ENCODE peak calls at places on chromosome 5, in nine cellular contexts. One of them, this sample, is unnamed.

GRCh38 chr5:123303802-123304201 is 119.4 kb downstream of the CEP120 start:
- DNase-seq in AML-193: no peak
- DNase-seq in WTC11: no peak
- DNase-seq in pons: no peak
- DNase-seq in MCF 10A: no peak
- DNase-seq in small intestine: no peak
- DNase-seq in heart left ventricle: no peak
- DNase-seq in activated gamma-delta T cell treated with anti-CD3 and anti-CD28 coated beads, Interleukin-2, amount 50 U/mL, for 16 hours: no peak
- DNase-seq in NCI-H1048: no peak
- DNase-seq in this sample: no peak

GRCh38 chr5:14156611-14157493 is 13.7 kb downstream of the TRIO start:
- DNase-seq in AML-193: no peak
- DNase-seq in WTC11: no peak
- DNase-seq in pons: no peak
- DNase-seq in MCF 10A: peak
- DNase-seq in small intestine: no peak
- DNase-seq in heart left ventricle: no peak
- DNase-seq in activated gamma-delta T cell treated with anti-CD3 and anti-CD28 coated beads, Interleukin-2, amount 50 U/mL, for 16 hours: no peak
- DNase-seq in NCI-H1048: no peak
- DNase-seq in this sample: no peak

GRCh38 chr5:1884638-1885475 is 2.1 kb upstream of the IRX4 start:
- DNase-seq in AML-193: no peak
- DNase-seq in WTC11: no peak
- DNase-seq in pons: no peak
- DNase-seq in MCF 10A: peak
- DNase-seq in small intestine: no peak
- DNase-seq in heart left ventricle: peak
- DNase-seq in activated gamma-delta T cell treated with anti-CD3 and anti-CD28 coated beads, Interleukin-2, amount 50 U/mL, for 16 hours: no peak
- DNase-seq in NCI-H1048: no peak
- DNase-seq in this sample: no peak

GRCh38 chr5:151651997-151652645 is 34.6 kb downstream of the SPARC start:
- DNase-seq in AML-193: peak
- DNase-seq in WTC11: peak
- DNase-seq in pons: peak
- DNase-seq in MCF 10A: peak
- DNase-seq in small intestine: peak
- DNase-seq in heart left ventricle: peak
- DNase-seq in activated gamma-delta T cell treated with anti-CD3 and anti-CD28 coated beads, Interleukin-2, amount 50 U/mL, for 16 hours: peak
- DNase-seq in NCI-H1048: no peak
- DNase-seq in this sample: peak

GRCh38 chr5:43036856-43037711 is 3.0 kb downstream of the ANXA2R start:
- DNase-seq in AML-193: no peak
- DNase-seq in WTC11: no peak
- DNase-seq in pons: no peak
- DNase-seq in MCF 10A: no peak
- DNase-seq in small intestine: peak
- DNase-seq in heart left ventricle: no peak
- DNase-seq in activated gamma-delta T cell treated with anti-CD3 and anti-CD28 coated beads, Interleukin-2, amount 50 U/mL, for 16 hours: no peak
- DNase-seq in NCI-H1048: no peak
- DNase-seq in this sample: no peak

GRCh38 chr5:5883562-5883961 is 461.1 kb downstream of the ICE1 start:
- DNase-seq in AML-193: no peak
- DNase-seq in WTC11: no peak
- DNase-seq in pons: no peak
- DNase-seq in MCF 10A: no peak
- DNase-seq in small intestine: no peak
- DNase-seq in heart left ventricle: no peak
- DNase-seq in activated gamma-delta T cell treated with anti-CD3 and anti-CD28 coated beads, Interleukin-2, amount 50 U/mL, for 16 hours: no peak
- DNase-seq in NCI-H1048: no peak
- DNase-seq in this sample: no peak

GRCh38 chr5:110751902-110752762 is 13.3 kb downstream of the SLC25A46 start:
- DNase-seq in AML-193: no peak
- DNase-seq in WTC11: no peak
- DNase-seq in pons: no peak
- DNase-seq in MCF 10A: no peak
- DNase-seq in small intestine: peak
- DNase-seq in heart left ventricle: no peak
- DNase-seq in activated gamma-delta T cell treated with anti-CD3 and anti-CD28 coated beads, Interleukin-2, amount 50 U/mL, for 16 hours: peak
- DNase-seq in NCI-H1048: no peak
- DNase-seq in this sample: no peak

GRCh38 chr5:42880621-42881020 is 68.9 kb upstream of the SELENOP start:
- DNase-seq in AML-193: no peak
- DNase-seq in WTC11: no peak
- DNase-seq in pons: no peak
- DNase-seq in MCF 10A: no peak
- DNase-seq in small intestine: no peak
- DNase-seq in heart left ventricle: no peak
- DNase-seq in activated gamma-delta T cell treated with anti-CD3 and anti-CD28 coated beads, Interleukin-2, amount 50 U/mL, for 16 hours: no peak
- DNase-seq in NCI-H1048: no peak
- DNase-seq in this sample: no peak

GRCh38 chr5:178199581-178200434 is 4.5 kb upstream of the HNRNPAB start:
- DNase-seq in AML-193: no peak
- DNase-seq in WTC11: peak
- DNase-seq in pons: no peak
- DNase-seq in MCF 10A: peak
- DNase-seq in small intestine: no peak
- DNase-seq in heart left ventricle: no peak
- DNase-seq in activated gamma-delta T cell treated with anti-CD3 and anti-CD28 coated beads, Interleukin-2, amount 50 U/mL, for 16 hours: no peak
- DNase-seq in NCI-H1048: no peak
- DNase-seq in this sample: no peak

GRCh38 chr5:914612-915011 is 21.9 kb downstream of the TRIP13 start:
- DNase-seq in AML-193: no peak
- DNase-seq in WTC11: no peak
- DNase-seq in pons: no peak
- DNase-seq in MCF 10A: no peak
- DNase-seq in small intestine: no peak
- DNase-seq in heart left ventricle: no peak
- DNase-seq in activated gamma-delta T cell treated with anti-CD3 and anti-CD28 coated beads, Interleukin-2, amount 50 U/mL, for 16 hours: no peak
- DNase-seq in NCI-H1048: no peak
- DNase-seq in this sample: no peak

GRCh38 chr5:96823900-96824351 is 16.2 kb upstream of the ERAP1 start:
- DNase-seq in AML-193: no peak
- DNase-seq in WTC11: no peak
- DNase-seq in pons: no peak
- DNase-seq in MCF 10A: peak
- DNase-seq in small intestine: peak
- DNase-seq in heart left ventricle: no peak
- DNase-seq in activated gamma-delta T cell treated with anti-CD3 and anti-CD28 coated beads, Interleukin-2, amount 50 U/mL, for 16 hours: no peak
- DNase-seq in NCI-H1048: no peak
- DNase-seq in this sample: no peak

GRCh38 chr5:111517853-111518501 is 5.6 kb upstream of the STARD4 start:
- DNase-seq in AML-193: no peak
- DNase-seq in WTC11: no peak
- DNase-seq in pons: no peak
- DNase-seq in MCF 10A: no peak
- DNase-seq in small intestine: no peak
- DNase-seq in heart left ventricle: no peak
- DNase-seq in activated gamma-delta T cell treated with anti-CD3 and anti-CD28 coated beads, Interleukin-2, amount 50 U/mL, for 16 hours: no peak
- DNase-seq in NCI-H1048: no peak
- DNase-seq in this sample: no peak

GRCh38 chr5:1445895-1446601 is 808 bp upstream of the SLC6A3 start:
- DNase-seq in AML-193: no peak
- DNase-seq in WTC11: peak
- DNase-seq in pons: no peak
- DNase-seq in MCF 10A: no peak
- DNase-seq in small intestine: no peak
- DNase-seq in heart left ventricle: no peak
- DNase-seq in activated gamma-delta T cell treated with anti-CD3 and anti-CD28 coated beads, Interleukin-2, amount 50 U/mL, for 16 hours: no peak
- DNase-seq in NCI-H1048: no peak
- DNase-seq in this sample: no peak

GRCh38 chr5:36017004-36017403 is 25.8 kb upstream of the UGT3A1 start:
- DNase-seq in AML-193: no peak
- DNase-seq in WTC11: no peak
- DNase-seq in pons: no peak
- DNase-seq in MCF 10A: no peak
- DNase-seq in small intestine: peak
- DNase-seq in heart left ventricle: no peak
- DNase-seq in activated gamma-delta T cell treated with anti-CD3 and anti-CD28 coated beads, Interleukin-2, amount 50 U/mL, for 16 hours: no peak
- DNase-seq in NCI-H1048: no peak
- DNase-seq in this sample: no peak

GRCh38 chr5:119913425-119913824 is 284.1 kb downstream of the FAM170A start:
- DNase-seq in AML-193: no peak
- DNase-seq in WTC11: no peak
- DNase-seq in pons: no peak
- DNase-seq in MCF 10A: no peak
- DNase-seq in small intestine: no peak
- DNase-seq in heart left ventricle: no peak
- DNase-seq in activated gamma-delta T cell treated with anti-CD3 and anti-CD28 coated beads, Interleukin-2, amount 50 U/mL, for 16 hours: no peak
- DNase-seq in NCI-H1048: no peak
- DNase-seq in this sample: no peak

GRCh38 chr5:61603211-61603908 is 271.3 kb downstream of the ZSWIM6 start:
- DNase-seq in AML-193: no peak
- DNase-seq in WTC11: peak
- DNase-seq in pons: peak
- DNase-seq in MCF 10A: peak
- DNase-seq in small intestine: no peak
- DNase-seq in heart left ventricle: peak
- DNase-seq in activated gamma-delta T cell treated with anti-CD3 and anti-CD28 coated beads, Interleukin-2, amount 50 U/mL, for 16 hours: no peak
- DNase-seq in NCI-H1048: no peak
- DNase-seq in this sample: peak

GRCh38 chr5:121979691-121980090 is 17.9 kb downstream of the SRFBP1 start:
- DNase-seq in AML-193: peak
- DNase-seq in WTC11: no peak
- DNase-seq in pons: no peak
- DNase-seq in MCF 10A: no peak
- DNase-seq in small intestine: no peak
- DNase-seq in heart left ventricle: no peak
- DNase-seq in activated gamma-delta T cell treated with anti-CD3 and anti-CD28 coated beads, Interleukin-2, amount 50 U/mL, for 16 hours: no peak
- DNase-seq in NCI-H1048: no peak
- DNase-seq in this sample: no peak

GRCh38 chr5:107669543-107670027 is 1.2 kb downstream of the EFNA5 start:
- DNase-seq in AML-193: no peak
- DNase-seq in WTC11: peak
- DNase-seq in pons: no peak
- DNase-seq in MCF 10A: peak
- DNase-seq in small intestine: peak
- DNase-seq in heart left ventricle: peak
- DNase-seq in activated gamma-delta T cell treated with anti-CD3 and anti-CD28 coated beads, Interleukin-2, amount 50 U/mL, for 16 hours: no peak
- DNase-seq in NCI-H1048: no peak
- DNase-seq in this sample: peak

GRCh38 chr5:100560860-100561259 is 25.7 kb downstream of the FAM174A start:
- DNase-seq in AML-193: no peak
- DNase-seq in WTC11: no peak
- DNase-seq in pons: no peak
- DNase-seq in MCF 10A: no peak
- DNase-seq in small intestine: no peak
- DNase-seq in heart left ventricle: no peak
- DNase-seq in activated gamma-delta T cell treated with anti-CD3 and anti-CD28 coated beads, Interleukin-2, amount 50 U/mL, for 16 hours: no peak
- DNase-seq in NCI-H1048: no peak
- DNase-seq in this sample: no peak

GRCh38 chr5:4945296-4945695 is 194.8 kb upstream of the ADAMTS16 start:
- DNase-seq in AML-193: no peak
- DNase-seq in WTC11: no peak
- DNase-seq in pons: no peak
- DNase-seq in MCF 10A: no peak
- DNase-seq in small intestine: no peak
- DNase-seq in heart left ventricle: no peak
- DNase-seq in activated gamma-delta T cell treated with anti-CD3 and anti-CD28 coated beads, Interleukin-2, amount 50 U/mL, for 16 hours: no peak
- DNase-seq in NCI-H1048: no peak
- DNase-seq in this sample: no peak